ENCODE peak calls at places on chromosome 15, in five cellular contexts. M is stimulated activated CD8-positive, alpha-beta memory T cell treated with anti-CD3 and anti-CD28 coated beads, Interleukin-15, amount 100 ng/mL, for 1 hour; Y is IMR-90; E is CD4-positive, CD25-positive, alpha-beta regulatory T cell; K is CD8-positive, alpha-beta memory T cell. B is an unnamed sample.

GRCh38 chr15:45107941-45108630 is 5.9 kb downstream of the DUOX2 start:
- DNase-seq in K (no peak), E (no peak), Y (no peak), M (no peak), B (no peak)

GRCh38 chr15:49627407-49627877 is 6.6 kb downstream of the DTWD1 start:
- DNase-seq in Y (peak), K (no peak), M (no peak), E (no peak), B (no peak)

GRCh38 chr15:58139631-58140522 is 1.7 kb downstream of the AQP9 start:
- DNase-seq in M (no peak), K (no peak), E (no peak), Y (no peak), B (no peak)

GRCh38 chr15:40367673-40368611 is 9.9 kb downstream of the DISP2 start:
- DNase-seq in K (peak), E (peak), M (peak), Y (peak), B (peak)

GRCh38 chr15:99454941-99455795 is 110.6 kb upstream of the MEF2A start:
- DNase-seq in M (no peak), Y (peak), E (no peak), K (no peak), B (no peak)

GRCh38 chr15:58299311-58299850 is 132.4 kb upstream of the LIPC start:
- DNase-seq in K (no peak), Y (peak), M (no peak), E (no peak), B (no peak)

GRCh38 chr15:50774450-50774849 is 8.9 kb upstream of the SPPL2A start:
- DNase-seq in M (no peak), E (no peak), Y (peak), K (no peak), B (no peak)

GRCh38 chr15:57820119-57820518 is 113.6 kb downstream of the POLR2M start:
- DNase-seq in Y (peak), K (no peak), E (no peak), M (no peak), B (no peak)

GRCh38 chr15:79431636-79432344 is at the start of gene MINAR1:
- DNase-seq in Y (peak), K (no peak), M (no peak), E (no peak), B (no peak)

GRCh38 chr15:27675571-27675970 is 423.5 kb downstream of the OCA2 start:
- DNase-seq in M (no peak), Y (no peak), E (no peak), K (no peak), B (no peak)

GRCh38 chr15:66131200-66131599 is 122.3 kb downstream of the MEGF11 start:
- DNase-seq in M (no peak), Y (no peak), K (no peak), E (no peak), B (no peak)

GRCh38 chr15:27847775-27848710 is 251.1 kb downstream of the OCA2 start:
- DNase-seq in K (no peak), Y (no peak), M (no peak), E (no peak), B (no peak)

GRCh38 chr15:25477816-25478215 is 39.0 kb upstream of the UBE3A start:
- DNase-seq in M (no peak), Y (no peak), K (no peak), E (no peak), B (no peak)